ENCODE peak calls at places on chromosomes 1 and 21, in eight cellular contexts. Q is A549, Z is upper lobe of right lung, C is H1, Y is pancreas, R is left lung, F is body of pancreas, D is coronary artery. T is an unnamed sample.
A peak's percentile ranks its signal among the peaks of the same experiment; 100 is the strongest.

GRCh38 chr1:215566556-215567490 is at the start of gene KCTD3:
- DNase-seq in Q (peak; percentile 70), Z (peak; percentile 89), C (no peak), Y (peak; percentile 80), R (peak; percentile 77), F (peak; percentile 83), D (peak; percentile 83), T (peak; percentile 85)

GRCh38 chr1:236457775-236458174 is 63.7 kb downstream of the EDARADD start:
- DNase-seq in Q (no peak), Z (no peak), C (no peak), Y (no peak), R (no peak), F (no peak), D (no peak), T (no peak)

GRCh38 chr1:50735443-50735842 is 224.6 kb downstream of the FAF1 start:
- DNase-seq in Q (peak; percentile 18), Z (no peak), C (no peak), Y (no peak), R (no peak), F (no peak), D (no peak), T (no peak)

GRCh38 chr21:27104749-27105439 is 138.0 kb upstream of the ADAMTS5 start:
- DNase-seq in Q (no peak), Z (no peak), C (no peak), Y (no peak), R (no peak), F (no peak), D (no peak), T (no peak)

GRCh38 chr1:100302756-100303155 is 36.7 kb downstream of the RTCA start:
- DNase-seq in Q (no peak), Z (no peak), C (no peak), Y (no peak), R (no peak), F (no peak), D (no peak), T (no peak)

GRCh38 chr1:67825596-67825995 is 7.7 kb downstream of the GNG12 start:
- DNase-seq in Q (no peak), Z (no peak), C (no peak), Y (no peak), R (no peak), F (no peak), D (no peak), T (no peak)

GRCh38 chr1:187228790-187229189 is 400.0 kb downstream of the PLA2G4A start:
- DNase-seq in Q (no peak), Z (no peak), C (no peak), Y (no peak), R (no peak), F (no peak), D (no peak), T (no peak)

GRCh38 chr1:234572966-234573365 is 37.0 kb downstream of the IRF2BP2 start:
- DNase-seq in Q (no peak), Z (no peak), C (no peak), Y (no peak), R (no peak), F (no peak), D (no peak), T (no peak)

GRCh38 chr1:197773856-197774255 is 1.4 kb downstream of the DENND1B start:
- DNase-seq in Q (no peak), Z (no peak), C (no peak), Y (no peak), R (no peak), F (no peak), D (no peak), T (no peak)

GRCh38 chr1:225467193-225468020 is 39.6 kb upstream of the LBR start:
- DNase-seq in Q (no peak), Z (peak; percentile 85), C (no peak), Y (no peak), R (peak; percentile 88), F (peak; percentile 67), D (no peak), T (no peak)

GRCh38 chr1:60575326-60575874 is 501.8 kb upstream of the C1orf87 start:
- DNase-seq in Q (no peak), Z (no peak), C (no peak), Y (no peak), R (no peak), F (no peak), D (no peak), T (no peak)

GRCh38 chr1:165240486-165240885 is 116.0 kb downstream of the LMX1A start:
- DNase-seq in Q (no peak), Z (no peak), C (no peak), Y (no peak), R (no peak), F (no peak), D (no peak), T (no peak)

GRCh38 chr1:241888232-241888631 is 40.2 kb downstream of the EXO1 start:
- DNase-seq in Q (no peak), Z (no peak), C (no peak), Y (no peak), R (no peak), F (no peak), D (no peak), T (no peak)

GRCh38 chr1:64952055-64952699 is 14.2 kb downstream of the JAK1 start:
- DNase-seq in Q (no peak), Z (no peak), C (no peak), Y (no peak), R (no peak), F (no peak), D (no peak), T (no peak)

GRCh38 chr1:6508876-6509602 is 17.6 kb upstream of the PLEKHG5 start:
- DNase-seq in Q (no peak), Z (no peak), C (no peak), Y (no peak), R (no peak), F (no peak), D (no peak), T (no peak)

GRCh38 chr21:46656820-46657219 is 21.3 kb downstream of the PRMT2 start:
- DNase-seq in Q (no peak), Z (no peak), C (no peak), Y (no peak), R (no peak), F (no peak), D (no peak), T (no peak)

GRCh38 chr21:31342328-31342727 is 1.7 kb downstream of the TIAM1 start:
- DNase-seq in Q (no peak), Z (no peak), C (no peak), Y (no peak), R (no peak), F (no peak), D (no peak), T (no peak)
- TF ChIP-seq CTCF in Q (no peak), Z (no peak), C (no peak), Y (no peak), R (no peak), F (no peak), D (no peak), T (no peak)

GRCh38 chr1:22287273-22287672 is 144.4 kb upstream of the WNT4 start:
- DNase-seq in Q (no peak), Z (no peak), C (no peak), Y (no peak), R (no peak), F (no peak), D (no peak), T (no peak)

GRCh38 chr1:22289251-22289995 is 146.5 kb upstream of the WNT4 start:
- DNase-seq in Q (no peak), Z (no peak), C (no peak), Y (no peak), R (no peak), F (no peak), D (peak; percentile 49), T (no peak)

GRCh38 chr1:22287946-22288520 is 145.1 kb upstream of the WNT4 start:
- DNase-seq in Q (no peak), Z (no peak), C (no peak), Y (no peak), R (no peak), F (no peak), D (peak; percentile 62), T (no peak)

GRCh38 chr1:22290157-22290556 is 147.3 kb upstream of the WNT4 start:
- DNase-seq in Q (no peak), Z (no peak), C (no peak), Y (no peak), R (no peak), F (no peak), D (peak; percentile 33), T (no peak)

GRCh38 chr1:22288593-22289241 is 145.8 kb upstream of the WNT4 start:
- DNase-seq in Q (no peak), Z (no peak), C (no peak), Y (no peak), R (no peak), F (no peak), D (peak; percentile 28), T (no peak)
- H3K27ac ChIP-seq in Q (no peak overlapping the region), Z (no peak overlapping the region), C (no peak overlapping the region), Y (no peak overlapping the region), R (no peak overlapping the region), F (no peak overlapping the region), D (no peak overlapping the region), T (no peak overlapping the region)

DNA sequence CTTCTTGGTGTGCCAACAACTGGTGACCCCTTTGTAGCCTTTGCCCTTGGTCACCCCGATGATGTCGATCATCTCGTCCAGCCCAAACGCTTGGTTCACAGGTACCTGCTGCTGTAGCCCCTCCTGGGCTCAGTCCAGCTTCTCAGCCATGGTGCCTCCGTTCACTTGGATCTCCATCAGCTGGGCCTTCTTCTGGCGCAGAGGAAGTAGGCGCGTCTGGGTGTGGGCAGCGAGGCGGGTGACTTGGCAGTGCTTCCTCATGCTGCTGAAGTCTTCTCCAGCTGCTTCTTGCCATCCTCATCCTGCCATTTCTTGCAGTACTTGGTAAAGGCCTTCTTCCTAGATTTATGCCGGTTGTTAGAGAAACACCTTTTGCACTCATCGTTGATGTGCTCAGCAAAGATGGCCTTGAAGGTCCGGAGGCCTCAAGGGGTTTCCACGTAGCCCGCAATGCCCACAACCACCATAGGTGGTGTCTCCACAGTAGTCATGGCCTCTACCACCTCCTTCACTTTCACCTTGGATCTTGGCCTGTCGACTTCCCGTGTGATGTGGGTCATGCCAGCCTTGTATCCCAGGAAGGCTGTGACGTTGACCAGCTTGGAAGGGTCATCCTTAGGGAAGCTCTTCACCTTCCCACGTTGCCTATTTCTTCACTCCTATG is 13.0 kb downstream of the DOP1B start:
- DNase-seq in Q (no peak), Z (peak; percentile 76), C (no peak), Y (no peak), R (peak; percentile 56), F (no peak), D (no peak), T (peak; percentile 59)
- TF ChIP-seq CTCF in Q (no peak), Z (no peak), C (peak; percentile 45), Y (no peak), R (peak; percentile 7), F (no peak), D (no peak), T (no peak)

DNA sequence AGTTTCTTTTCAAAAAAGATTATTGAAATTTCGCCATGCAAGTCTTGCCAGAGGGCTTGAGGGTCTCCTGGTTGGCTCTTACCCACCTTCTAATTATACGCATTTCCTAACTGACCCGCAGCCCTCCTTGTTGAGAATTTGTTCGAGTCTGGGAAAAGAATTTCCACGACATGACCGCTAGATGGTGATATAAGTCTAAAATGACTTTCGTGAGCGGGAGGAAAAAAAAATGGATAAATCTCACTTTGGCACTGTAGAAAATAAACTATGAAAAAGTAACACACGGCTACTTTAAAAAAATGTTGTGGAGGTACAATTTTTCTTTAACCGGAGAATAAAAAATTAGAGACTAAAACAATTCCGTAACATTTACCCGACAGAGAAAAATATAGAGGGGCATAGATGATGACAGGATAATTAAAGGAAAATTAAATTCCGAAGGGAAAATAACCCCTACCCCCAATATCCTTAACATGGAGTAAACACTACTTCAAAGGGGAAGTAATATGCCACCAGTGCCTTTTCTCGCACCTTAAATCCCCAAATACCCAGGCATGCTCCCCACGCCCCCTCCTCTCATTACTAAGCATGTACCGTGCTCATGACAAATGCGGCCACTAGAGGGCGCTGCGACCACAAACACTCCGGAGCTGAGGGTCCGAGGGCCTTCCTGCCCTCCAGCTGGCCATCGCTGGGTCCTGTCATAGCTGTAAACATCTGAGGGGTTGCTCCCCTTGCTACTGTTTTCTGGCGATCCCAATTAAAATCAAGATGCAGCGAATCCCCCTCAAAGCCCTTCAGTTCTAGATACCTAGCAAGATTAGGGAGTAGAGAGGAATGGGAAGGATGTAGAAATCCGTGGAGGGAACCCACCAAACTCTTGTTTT is 266.9 kb downstream of the ASTN1 start:
- DNase-seq in Q (peak; percentile 80), Z (peak; percentile 70), C (peak; percentile 70), Y (no peak), R (peak; percentile 39), F (peak; percentile 45), D (peak; percentile 56), T (peak; percentile 72)
- H3K27ac ChIP-seq in Q (no peak overlapping the region), Z (no peak overlapping the region), C (no peak overlapping the region), Y (no peak overlapping the region), R (no peak overlapping the region), F (no peak overlapping the region), D (no peak overlapping the region), T (peak overlapping the region; percentile 43)

T was measured in dorsolateral prefrontal cortex.